ENCODE peak calls at places on chromosome 13, in eight cellular contexts. J is dorsolateral prefrontal cortex; M is lung; T is type B pancreatic cell; Z is CD4-positive, alpha-beta T cell; O is WTC11; I is pancreas; K is GM12864. Y is an unnamed sample.

GRCh38 chr13:59266478-59267063 is 897.2 kb downstream of the DIAPH3 start:
- DNase-seq in Z (no peak), O (no peak), T (no peak), J (no peak), M (no peak), I (no peak), K (no peak), Y (no peak)

GRCh38 chr13:51396352-51396751 is 56.5 kb downstream of the INTS6 start:
- DNase-seq in M (no peak), O (no peak), I (no peak), T (no peak), J (no peak), Z (no peak), K (no peak), Y (no peak)

GRCh38 chr13:113077566-113077952 is 28.0 kb upstream of the F7 start:
- DNase-seq in K (no peak), Z (no peak), I (no peak), T (no peak), J (no peak), M (no peak), O (no peak), Y (no peak)

GRCh38 chr13:50355797-50356196 is 340.6 kb downstream of the KCNRG start:
- DNase-seq in K (no peak), Z (no peak), M (no peak), T (no peak), O (no peak), J (no peak), I (no peak), Y (no peak)

GRCh38 chr13:23433171-23434153 is at the start of gene SACS:
- DNase-seq in Z (no peak), K (no peak), O (peak), T (peak), I (peak), M (no peak), J (peak), Y (no peak)

GRCh38 chr13:95533545-95534135 is 18.9 kb upstream of the CLDN10 start:
- DNase-seq in K (no peak), J (no peak), O (peak), Z (no peak), I (peak), T (no peak), M (no peak), Y (no peak)

GRCh38 chr13:51258612-51259358 is 36.6 kb downstream of the FAM124A start:
- DNase-seq in Z (no peak), O (no peak), T (no peak), K (no peak), J (no peak), M (no peak), I (no peak), Y (no peak)

GRCh38 chr13:109517516-109517915 is 268.9 kb downstream of the IRS2 start:
- DNase-seq in Z (no peak), K (no peak), T (no peak), O (no peak), M (no peak), J (no peak), I (no peak), Y (no peak)

GRCh38 chr13:41139296-41139966 is 6.8 kb upstream of the KBTBD6 start:
- DNase-seq in I (no peak), M (no peak), T (no peak), J (no peak), K (no peak), Z (no peak), O (no peak), Y (no peak)

GRCh38 chr13:95624020-95624419 is 20.5 kb downstream of the DZIP1 start:
- DNase-seq in Z (no peak), T (no peak), K (peak), J (no peak), M (no peak), O (peak), I (no peak), Y (no peak)

GRCh38 chr13:44575741-44576395 is at the start of gene TSC22D1:
- DNase-seq in T (no peak), Z (peak), K (no peak), I (peak), J (peak), O (peak), M (peak), Y (no peak)

GRCh38 chr13:27516103-27516502 is 65.7 kb upstream of the MTIF3 start:
- DNase-seq in I (no peak), Z (no peak), O (no peak), M (no peak), J (no peak), K (no peak), T (no peak), Y (no peak)

GRCh38 chr13:109297628-109298027 is 488.8 kb downstream of the IRS2 start:
- DNase-seq in O (no peak), Z (no peak), J (no peak), M (no peak), K (no peak), T (no peak), I (no peak), Y (no peak)

GRCh38 chr13:52949044-52949443 is 79.6 kb upstream of the OLFM4 start:
- DNase-seq in I (no peak), Z (no peak), O (no peak), K (no peak), T (no peak), J (no peak), M (no peak), Y (no peak)

DNA sequence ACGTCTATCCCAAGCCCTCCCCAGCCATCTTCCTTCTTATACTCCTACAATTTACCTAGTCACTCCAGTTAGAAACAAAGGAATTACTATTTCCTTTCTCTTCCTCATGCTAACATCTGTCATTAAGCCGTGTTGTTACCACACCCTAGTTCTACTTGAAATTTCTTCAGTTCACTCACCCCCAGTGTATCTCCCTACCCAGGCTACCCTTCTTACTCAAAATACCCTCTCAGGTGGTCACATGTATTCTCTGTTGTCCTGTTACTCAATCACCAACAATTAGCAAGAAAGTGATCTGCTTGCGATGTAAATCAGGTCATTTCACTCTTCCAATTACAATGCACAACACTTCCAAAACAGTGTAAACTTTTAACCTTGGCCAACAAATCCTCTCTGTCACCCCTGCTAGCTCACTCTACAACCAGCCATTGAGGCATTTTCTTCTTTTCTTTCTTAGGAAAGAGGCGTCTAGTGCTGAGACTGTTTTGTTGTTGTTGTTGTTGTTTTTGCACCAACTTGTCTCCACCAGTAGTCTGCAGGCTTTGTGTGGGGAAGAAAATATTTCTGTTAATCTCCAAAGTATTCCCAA is 50.7 kb downstream of the PCDH17 start:
- DNase-seq in Z (no peak), T (no peak), K (no peak), J (no peak), M (no peak), I (no peak), O (no peak), Y (no peak)
- TF ChIP-seq CTCF in Z (no peak), T (no peak), K (no peak), J (no peak), M (no peak), I (no peak), O (no peak), Y (no peak)

GRCh38 chr13:90455861-90456260 is 891.6 kb upstream of the MIR17HG start:
- DNase-seq in J (no peak), Z (no peak), T (no peak), I (no peak), K (no peak), O (no peak), M (no peak), Y (no peak)
- TF ChIP-seq CTCF in J (no peak), Z (no peak), T (no peak), I (no peak), K (no peak), O (no peak), M (no peak), Y (no peak)

GRCh38 chr13:31014461-31014860 is 82.0 kb downstream of the TEX26 start:
- DNase-seq in Z (no peak), I (no peak), T (no peak), J (no peak), O (no peak), M (no peak), K (no peak), Y (no peak)

GRCh38 chr13:31009166-31009565 is 76.7 kb downstream of the TEX26 start:
- DNase-seq in M (no peak), O (no peak), I (no peak), T (no peak), Z (no peak), K (no peak), J (no peak), Y (no peak)

GRCh38 chr13:31015207-31015606 is 82.8 kb downstream of the TEX26 start:
- DNase-seq in Z (no peak), T (no peak), K (no peak), I (no peak), J (no peak), O (no peak), M (no peak), Y (no peak)

GRCh38 chr13:31011193-31011860 is 78.9 kb downstream of the TEX26 start:
- DNase-seq in J (no peak), K (no peak), I (no peak), Z (no peak), M (no peak), T (no peak), O (no peak), Y (no peak)

DNA sequence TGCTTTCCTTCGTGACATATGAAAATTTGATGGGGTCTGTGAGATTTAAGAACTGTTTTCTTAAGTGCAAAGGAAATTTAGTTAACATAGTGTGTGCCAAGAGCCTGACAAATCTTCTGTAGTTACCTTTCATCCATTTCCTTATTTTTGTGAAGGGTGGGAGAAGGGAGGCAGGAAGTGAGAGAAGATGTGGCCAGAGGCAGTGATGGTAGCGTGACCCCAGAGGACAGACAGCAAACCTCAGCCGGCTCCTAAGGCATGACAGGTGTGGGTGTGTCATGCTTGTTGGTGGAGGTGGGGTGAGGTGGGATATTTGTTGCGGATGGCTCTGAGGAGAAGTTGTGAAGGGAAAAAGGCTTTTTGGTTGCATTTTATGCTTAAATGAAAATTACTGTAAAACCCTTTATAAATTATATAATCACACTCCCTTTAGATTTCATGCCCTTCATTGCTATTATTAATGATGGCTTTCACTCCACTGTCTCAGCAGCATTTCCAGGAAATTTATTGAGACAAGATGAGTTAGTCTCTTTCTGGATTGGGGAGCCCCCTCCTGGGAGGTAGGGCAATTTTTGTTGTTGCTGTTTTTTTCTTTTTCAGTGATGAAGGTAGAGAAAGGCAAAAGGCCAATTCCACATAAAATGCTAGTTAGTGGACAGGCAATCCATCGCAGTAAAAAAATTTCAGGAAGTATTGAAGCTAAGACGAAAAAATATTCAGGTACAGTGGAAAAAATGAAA is 80.0 kb downstream of the TEX26 start:
- DNase-seq in Z (no peak), M (no peak), K (no peak), O (no peak), T (no peak), I (no peak), J (no peak), Y (no peak)
- TF ChIP-seq CTCF in Z (no peak), M (no peak), K (no peak), O (no peak), T (peak), I (no peak), J (no peak), Y (no peak)

DNA sequence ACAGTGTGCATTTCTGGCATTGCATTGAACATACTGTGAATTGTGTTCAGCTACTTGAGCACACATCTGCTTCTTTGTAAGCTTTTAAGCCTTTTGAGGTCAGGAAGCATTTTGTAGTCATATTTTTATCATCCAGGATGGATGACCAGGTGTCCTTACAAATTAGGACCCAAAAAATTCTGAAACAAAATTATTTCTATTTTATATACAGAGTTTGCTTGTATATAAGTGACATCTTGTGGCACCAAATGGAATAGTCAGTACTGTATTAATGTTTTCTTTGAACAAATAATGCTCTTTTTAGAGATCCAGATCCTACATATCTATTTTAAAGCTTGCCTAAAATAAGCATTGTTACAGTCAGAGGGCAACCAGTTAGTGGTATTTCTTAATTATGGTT is 9.5 kb upstream of the SUPT20H start:
- DNase-seq in I (no peak), K (no peak), O (no peak), T (no peak), M (no peak), Z (no peak), J (no peak), Y (no peak)
- TF ChIP-seq CTCF in I (no peak), K (no peak), O (no peak), T (peak), M (no peak), Z (no peak), J (no peak), Y (peak)

DNA sequence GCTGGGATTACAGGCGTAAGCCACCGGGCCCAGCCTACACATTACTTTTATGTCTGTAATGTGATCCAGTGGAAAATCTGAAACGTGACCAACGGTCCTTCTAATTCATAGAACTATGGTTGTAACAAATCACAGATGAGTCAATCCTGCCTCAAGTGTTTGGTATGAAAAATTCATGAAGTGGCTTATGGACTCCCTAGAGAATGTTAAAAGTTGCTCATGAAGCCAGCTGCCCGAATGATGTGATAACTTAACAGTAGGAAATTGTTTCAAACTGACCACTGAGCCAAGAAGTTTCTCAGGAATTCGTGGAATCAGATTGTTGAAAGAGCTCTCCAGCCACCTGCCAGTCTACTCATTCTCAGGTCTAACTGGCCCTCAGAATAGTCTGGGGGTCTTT is 59.4 kb upstream of the FARP1 start:
- DNase-seq in I (no peak), M (no peak), T (no peak), J (no peak), K (no peak), Z (no peak), O (no peak), Y (no peak)
- TF ChIP-seq CTCF in I (no peak), M (no peak), T (no peak), J (no peak), K (no peak), Z (no peak), O (no peak), Y (no peak)

DNA sequence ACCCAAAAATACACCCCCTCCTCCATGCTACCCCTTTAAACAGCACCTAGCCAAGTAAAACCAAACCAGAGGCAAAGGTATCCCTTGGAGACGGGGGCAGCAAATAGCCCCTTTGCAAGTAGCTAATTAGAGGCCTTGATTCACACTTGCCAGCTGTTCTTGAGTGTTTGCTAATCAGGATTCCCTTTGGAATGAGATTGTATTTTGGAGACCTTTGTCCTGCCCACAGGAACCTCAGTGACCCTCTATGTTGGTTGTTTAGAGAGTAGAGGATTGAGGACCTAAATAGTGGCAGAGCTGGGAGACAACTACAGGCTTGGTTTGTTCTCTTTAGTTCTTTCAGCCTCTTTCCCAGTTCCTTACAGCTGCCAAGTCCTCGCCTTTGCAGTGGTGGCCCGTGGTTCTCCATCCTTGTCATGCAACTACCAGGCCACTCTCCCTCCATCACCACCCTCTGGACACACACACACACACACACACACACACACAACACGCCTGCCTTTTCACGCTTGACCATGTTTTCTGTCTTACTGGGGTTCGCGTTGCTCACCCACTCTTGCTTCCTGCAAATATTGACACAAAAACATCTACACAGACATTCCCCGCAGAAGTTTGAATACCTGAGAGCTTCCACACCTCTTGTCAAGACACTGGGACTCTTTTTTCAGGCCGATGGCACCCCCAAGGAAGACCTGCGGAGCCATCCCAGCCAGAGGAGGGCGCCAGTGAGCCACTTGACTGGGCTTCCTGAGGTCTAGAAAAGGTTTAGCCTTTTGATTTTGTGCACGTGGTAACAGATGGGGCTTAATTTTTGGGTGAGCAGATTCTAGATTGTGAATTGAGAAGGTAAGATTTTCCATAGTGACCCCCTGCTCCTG is 80.0 kb upstream of the GPR183 start:
- DNase-seq in I (no peak), O (peak), T (peak), M (peak), Z (peak), K (no peak), J (no peak), Y (peak)
- TF ChIP-seq CTCF in I (peak), O (peak), T (peak), M (peak), Z (peak), K (peak), J (peak), Y (peak)

GRCh38 chr13:43304945-43305344 is 281.6 kb downstream of the DNAJC15 start:
- DNase-seq in K (no peak), O (no peak), T (no peak), M (no peak), I (no peak), Z (no peak), J (no peak), Y (no peak)
- TF ChIP-seq CTCF in K (peak), O (no peak), T (no peak), M (no peak), I (no peak), Z (no peak), J (peak), Y (no peak)

GRCh38 chr13:75760182-75760981 is 124.3 kb downstream of the LMO7 start:
- DNase-seq in J (no peak), M (peak), T (no peak), Z (no peak), K (no peak), I (peak), O (no peak), Y (no peak)
- TF ChIP-seq CTCF in J (no peak), M (no peak), T (no peak), Z (peak), K (peak), I (no peak), O (no peak), Y (no peak)